ENCODE peak calls at places on chromosome 4, in ten cellular contexts. U is suprapubic skin, M is AG09309, I is epithelial cell of esophagus, N is body of pancreas, Z is lower leg skin, Q is endothelial cell of umbilical vein, J is IMR-90, F is GM23338, P is endodermal cell. A is an unnamed sample.

GRCh38 chr4:8373973-8374545 is 66.5 kb downstream of the ACOX3 start:
- DNase-seq in Q (no peak), J (no peak), U (no peak), I (no peak), P (no peak), Z (no peak), M (no peak), N (no peak), F (no peak), A (no peak)

GRCh38 chr4:102629686-102630085 is 128.5 kb downstream of the NFKB1 start:
- DNase-seq in F (no peak), P (no peak), M (no peak), I (no peak), N (no peak), J (no peak), U (no peak), Q (no peak), Z (no peak), A (no peak)

GRCh38 chr4:22695917-22696316 is 3.2 kb downstream of the GBA3 start:
- DNase-seq in U (no peak), P (no peak), F (no peak), M (no peak), Z (no peak), N (peak), I (no peak), J (no peak), Q (no peak), A (no peak)

GRCh38 chr4:85940131-85940530 is 419.7 kb downstream of the MAPK10 start:
- DNase-seq in I (no peak), U (no peak), Q (no peak), F (no peak), N (no peak), J (no peak), Z (no peak), M (no peak), P (no peak), A (no peak)

GRCh38 chr4:2142630-2143427 is 83.7 kb downstream of the NAT8L start:
- DNase-seq in J (no peak), F (no peak), P (no peak), Z (no peak), M (no peak), N (no peak), I (no peak), U (no peak), Q (no peak), A (peak)

GRCh38 chr4:38868055-38868965 is 704 bp downstream of the FAM114A1 start:
- DNase-seq in F (peak), U (no peak), M (no peak), Z (peak), P (peak), J (peak), N (peak), I (peak), Q (peak), A (peak)

GRCh38 chr4:54227261-54228063 is 1.6 kb upstream of the PDGFRA start:
- DNase-seq in I (peak), P (peak), Z (peak), J (peak), Q (peak), U (no peak), M (peak), N (peak), F (peak), A (peak)

GRCh38 chr4:77473509-77473908 is 132.1 kb upstream of the CXCL13 start:
- DNase-seq in I (peak), N (no peak), F (peak), P (peak), M (no peak), U (no peak), Z (no peak), Q (peak), J (peak), A (peak)

GRCh38 chr4:169184236-169184635 is 86.5 kb downstream of the SH3RF1 start:
- DNase-seq in F (no peak), U (no peak), Z (no peak), N (peak), Q (no peak), M (no peak), I (no peak), P (no peak), J (peak), A (no peak)

GRCh38 chr4:120000591-120001296 is 65.9 kb downstream of the MAD2L1 start:
- DNase-seq in I (no peak), F (no peak), Z (no peak), P (no peak), J (no peak), M (no peak), Q (no peak), N (no peak), U (no peak), A (no peak)

GRCh38 chr4:186727977-186728519 is 4.4 kb upstream of the FAT1 start:
- DNase-seq in U (no peak), F (peak), N (no peak), Q (no peak), I (peak), M (no peak), J (no peak), Z (no peak), P (peak), A (no peak)

GRCh38 chr4:11281720-11282119 is 147.0 kb downstream of the HS3ST1 start:
- DNase-seq in Q (no peak), J (no peak), Z (no peak), P (no peak), F (no peak), N (no peak), M (no peak), I (peak), U (no peak), A (no peak)

DNA sequence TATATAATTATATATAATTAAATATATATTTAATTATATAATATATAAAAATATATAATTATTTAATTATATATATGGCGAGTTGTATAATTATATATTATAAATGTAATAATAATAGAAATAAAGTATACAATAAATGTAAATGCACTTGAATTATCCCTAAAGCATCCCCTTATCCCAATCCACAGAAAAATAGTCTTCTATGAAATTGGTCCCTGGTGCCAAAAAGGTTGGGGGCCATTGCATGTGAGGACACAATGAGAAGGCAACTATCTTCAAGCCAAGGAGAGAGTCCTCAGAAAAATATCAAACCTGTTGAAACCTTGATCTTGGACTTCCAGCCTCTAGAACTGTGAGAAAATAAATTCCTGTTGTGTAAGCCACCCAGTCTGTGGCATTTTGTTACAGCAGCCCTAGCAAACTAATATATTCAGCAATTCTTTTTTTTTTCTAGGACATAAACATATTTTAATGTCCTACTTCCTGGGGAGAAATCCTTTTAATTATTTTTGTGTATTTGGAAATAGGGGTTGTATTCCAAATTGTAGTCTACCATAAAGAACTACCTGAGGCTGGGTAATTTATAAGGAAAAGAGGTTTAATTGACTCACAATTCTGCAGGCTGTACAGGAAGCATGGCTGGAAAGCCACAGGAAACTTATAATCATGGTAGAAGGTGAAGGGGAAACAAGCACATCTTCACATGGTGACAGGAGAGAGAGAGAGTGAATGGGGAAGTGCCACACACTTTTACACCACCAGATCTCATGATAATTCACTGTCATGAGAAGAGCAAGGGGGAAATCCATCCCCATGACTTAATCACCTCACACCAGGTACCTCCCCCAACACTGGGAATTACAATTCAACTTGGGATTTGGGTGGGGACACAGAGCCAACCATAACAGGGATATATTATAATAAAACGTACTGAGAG is 22.9 kb upstream of the CXCL2 start:
- DNase-seq in I (no peak), U (no peak), N (no peak), M (no peak), P (no peak), J (no peak), Q (no peak), Z (no peak), F (no peak), A (no peak)
- H3K4me3 ChIP-seq in I (no peak), U (no peak), N (no peak), M (no peak), P (no peak), J (no peak), Q (no peak), Z (no peak), F (no peak), A (no peak)

DNA sequence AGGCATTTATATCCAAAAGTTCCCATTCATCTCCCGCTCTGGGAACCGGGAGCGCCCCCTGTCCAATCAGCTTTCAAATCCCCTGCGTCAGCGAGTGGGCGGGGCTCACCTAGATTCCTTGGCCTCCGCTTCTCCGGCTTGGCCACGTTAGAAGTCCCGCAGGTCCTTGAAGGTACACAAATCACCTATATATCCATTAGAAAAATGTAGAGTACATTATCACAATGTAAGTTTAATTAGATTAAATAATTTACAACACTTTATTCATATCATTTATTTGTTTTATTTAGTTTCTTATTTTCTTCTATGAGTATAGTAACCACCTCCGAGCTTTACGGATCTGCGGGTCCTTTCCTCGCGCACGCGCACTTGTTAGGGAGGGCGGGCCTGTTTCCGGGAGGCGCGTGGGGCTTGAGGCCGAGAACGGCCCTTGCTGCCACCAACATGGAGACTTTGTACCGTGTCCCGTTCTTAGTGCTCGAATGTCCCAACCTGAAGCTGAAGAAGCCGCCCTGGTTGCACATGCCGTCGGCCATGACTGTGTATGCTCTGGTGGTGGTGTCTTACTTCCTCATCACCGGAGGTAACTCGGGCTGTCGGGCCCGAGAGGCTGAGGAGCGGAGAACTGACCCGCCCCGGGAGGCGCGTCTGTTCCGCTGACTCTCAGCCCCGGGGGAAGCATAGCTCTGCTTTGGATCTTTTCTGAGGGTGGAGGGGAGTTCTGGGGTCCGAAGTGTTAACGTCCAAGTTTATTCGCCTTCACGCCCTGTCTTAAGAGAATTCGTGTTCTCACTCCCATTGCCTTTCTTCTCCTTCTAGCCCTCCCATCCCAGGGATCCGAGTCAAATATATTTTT is at the start of gene OSTC:
- DNase-seq in Q (peak), N (peak), Z (peak), P (peak), F (peak), J (peak), U (peak), M (peak), I (peak), A (peak)
- TF ChIP-seq CTCF in Q (no peak), N (peak), Z (no peak), P (peak), F (peak), J (peak), U (no peak), M (peak), I (peak), A (no peak)

GRCh38 chr4:100722866-100723459 is 205.1 kb upstream of the EMCN start:
- DNase-seq in M (no peak), Q (no peak), Z (no peak), I (no peak), J (no peak), N (no peak), U (no peak), F (no peak), P (no peak), A (no peak)
- H3K4me3 ChIP-seq in M (no peak), Q (no peak), Z (no peak), I (no peak), J (no peak), N (no peak), U (no peak), F (no peak), P (no peak), A (no peak)

DNA sequence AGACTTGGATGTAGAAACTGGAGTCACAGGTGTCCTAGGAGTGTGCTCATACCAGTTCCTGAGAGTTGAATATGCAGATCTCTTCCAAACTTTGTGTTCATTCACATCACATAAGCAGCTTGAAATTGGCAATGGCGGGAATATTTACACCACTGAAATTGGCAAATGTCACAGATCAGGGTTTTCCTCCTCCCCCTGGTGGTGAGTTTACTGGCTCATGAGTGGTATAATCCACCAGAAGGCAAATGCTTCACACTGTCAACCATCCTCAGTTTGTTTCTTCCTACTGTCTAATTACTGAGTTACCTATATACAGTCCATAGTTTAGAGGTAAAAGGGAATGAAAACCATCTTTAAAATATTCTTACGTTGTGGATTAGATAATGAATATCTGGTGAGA is 193.3 kb upstream of the BANK1 start:
- DNase-seq in M (no peak), N (no peak), P (no peak), U (no peak), Z (no peak), I (no peak), F (peak), Q (no peak), J (no peak), A (no peak)
- TF ChIP-seq CTCF in M (peak), N (no peak), P (peak), U (no peak), Z (no peak), I (no peak), F (peak), Q (peak), J (peak), A (peak)

DNA sequence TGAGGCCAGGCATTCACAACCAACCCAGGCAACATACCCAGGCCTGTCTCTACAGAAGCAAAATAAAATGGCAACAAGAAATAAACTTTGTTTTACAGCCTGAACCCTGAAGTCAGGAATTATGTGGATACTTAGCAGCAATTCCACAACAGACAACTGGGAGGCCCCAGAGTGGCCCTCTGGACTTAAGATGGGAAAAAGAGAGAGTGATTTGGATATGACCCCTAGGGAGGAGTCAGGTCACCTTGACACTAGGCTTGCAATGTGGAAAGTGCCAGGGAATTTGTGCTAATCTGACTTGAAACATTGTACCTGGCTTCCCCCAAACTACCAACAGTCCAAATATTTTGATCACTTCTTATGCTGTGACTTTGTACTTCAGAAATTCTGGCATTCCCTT is 193.1 kb downstream of the PARM1 start:
- DNase-seq in N (no peak), M (no peak), Q (no peak), P (no peak), Z (no peak), J (no peak), I (no peak), U (no peak), F (no peak), A (no peak)
- H3K4me3 ChIP-seq in N (no peak), M (no peak), Q (no peak), P (peak), Z (no peak), J (no peak), I (peak), U (no peak), F (peak), A (no peak)

GRCh38 chr4:26263165-26263564 is 57.6 kb upstream of the RBPJ start:
- DNase-seq in P (peak), U (no peak), I (no peak), J (no peak), F (peak), M (no peak), Z (no peak), N (no peak), Q (no peak), A (no peak)
- TF ChIP-seq CTCF in P (no peak), U (no peak), I (no peak), J (no peak), F (no peak), M (no peak), Z (no peak), N (no peak), Q (no peak), A (no peak)

GRCh38 chr4:158807696-158808095 is 38.9 kb downstream of the FNIP2 start:
- DNase-seq in M (no peak), Z (no peak), J (no peak), I (no peak), F (no peak), Q (no peak), U (no peak), P (no peak), N (no peak), A (no peak)
- H3K4me3 ChIP-seq in M (no peak), Z (no peak), J (no peak), I (no peak), F (no peak), Q (no peak), U (no peak), P (no peak), N (no peak), A (no peak)

DNA sequence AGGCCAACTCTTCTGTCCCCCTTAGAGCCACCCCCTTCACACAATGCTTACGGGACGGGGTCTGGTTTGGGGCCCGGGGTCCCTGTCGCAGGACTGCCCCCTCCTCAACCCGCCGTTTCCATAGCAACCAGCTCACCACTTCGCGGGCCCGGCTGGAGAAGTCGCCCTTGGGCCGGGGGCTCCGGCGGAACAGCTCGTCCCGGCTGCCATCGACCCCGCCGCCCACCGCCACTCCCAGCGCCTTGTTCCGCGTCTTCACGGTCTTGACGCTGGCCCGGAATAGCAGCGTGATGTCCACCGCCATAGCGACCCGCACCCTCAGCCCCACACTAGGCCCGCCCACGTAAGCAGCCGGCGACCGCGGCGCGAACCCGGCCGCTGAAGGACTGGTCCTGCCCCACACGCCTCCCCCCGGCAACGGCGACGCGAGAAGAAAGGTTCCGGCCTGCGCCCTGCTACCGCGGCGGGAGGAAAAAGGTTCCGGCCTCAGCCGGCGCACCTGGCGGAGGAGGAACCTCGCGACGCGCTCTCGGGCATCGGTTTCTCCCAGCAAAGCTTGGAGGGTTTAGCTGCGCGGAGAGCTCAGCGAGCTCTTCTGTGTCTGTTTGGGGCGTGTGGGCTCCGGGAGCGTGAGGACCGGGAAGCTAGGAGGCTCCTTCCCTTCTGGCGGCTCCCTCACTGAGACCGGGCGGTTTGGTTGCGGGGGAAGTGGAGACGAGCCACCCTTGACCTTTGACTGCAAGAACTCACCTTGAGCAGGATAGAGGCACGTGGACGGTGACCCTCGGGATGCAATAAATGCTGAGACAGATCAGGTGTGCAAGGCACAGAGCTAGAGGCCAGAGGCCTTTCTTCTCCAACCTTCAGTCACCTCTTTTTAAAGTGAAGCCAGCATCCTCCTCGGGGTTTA is at the start of gene STX18:
- DNase-seq in F (peak), Z (peak), I (peak), J (peak), Q (peak), U (peak), P (peak), N (peak), M (peak), A (peak)
- TF ChIP-seq CTCF in F (no peak), Z (no peak), I (no peak), J (no peak), Q (no peak), U (no peak), P (no peak), N (peak), M (no peak), A (no peak)

GRCh38 chr4:64598068-64598467 is 188.8 kb upstream of the TECRL start:
- DNase-seq in U (no peak), F (no peak), Z (no peak), N (no peak), M (no peak), P (no peak), I (no peak), J (no peak), Q (no peak), A (no peak)

GRCh38 chr4:64594723-64595122 is 185.5 kb upstream of the TECRL start:
- DNase-seq in N (no peak), Z (no peak), I (no peak), P (no peak), J (no peak), M (no peak), Q (no peak), F (peak), U (no peak), A (no peak)
- H3K4me3 ChIP-seq in N (no peak), Z (no peak), I (no peak), P (no peak), J (no peak), M (no peak), Q (no peak), F (no peak), U (no peak), A (no peak)

A was measured in fibroblast of villous mesenchyme.